ENCODE peak calls at places on chromosome 5, in seven cellular contexts. V is H1, X is IMR-90, R is mesendoderm, Y is H9, P is neuronal stem cell, L is mesenchymal stem cell. W is an unnamed sample.

GRCh38 chr5:85760519-85760918 is 857.2 kb upstream of the COX7C start:
- DNase-seq in V (no peak), X (no peak), R (no peak), Y (no peak), P (no peak), L (peak), W (no peak)

GRCh38 chr5:143968071-143968878 is 156.3 kb downstream of the HMHB1 start:
- DNase-seq in V (no peak), X (peak), R (peak), Y (no peak), P (peak), L (peak), W (peak)

GRCh38 chr5:41213340-41213739 is at the start of gene C6:
- DNase-seq in V (no peak), X (no peak), R (no peak), Y (no peak), P (no peak), L (no peak), W (no peak)

GRCh38 chr5:57889558-57889957 is 406.9 kb upstream of the ACTBL2 start:
- DNase-seq in V (no peak), X (peak), R (peak), Y (no peak), P (no peak), L (peak), W (peak)

GRCh38 chr5:113218906-113219517 is 215.8 kb downstream of the TSSK1B start:
- DNase-seq in V (no peak), X (no peak), R (no peak), Y (no peak), P (no peak), L (no peak), W (peak)

GRCh38 chr5:63963080-63963735 is 963 bp upstream of the HTR1A start:
- DNase-seq in V (peak), X (peak), R (peak), Y (peak), P (peak), L (peak), W (peak)

GRCh38 chr5:145829708-145830361 is 5.3 kb downstream of the PRELID2 start:
- DNase-seq in V (no peak), X (no peak), R (no peak), Y (no peak), P (no peak), L (no peak), W (no peak)

GRCh38 chr5:126364206-126364902 is 58.9 kb upstream of the GRAMD2B start:
- DNase-seq in V (no peak), X (peak), R (no peak), Y (no peak), P (no peak), L (no peak), W (peak)

GRCh38 chr5:103526164-103526915 is 36.2 kb downstream of the NUDT12 start:
- DNase-seq in V (no peak), X (no peak), R (no peak), Y (no peak), P (no peak), L (no peak), W (no peak)

GRCh38 chr5:134136221-134136631 is 21.7 kb downstream of the TCF7 start:
- DNase-seq in V (no peak), X (no peak), R (no peak), Y (peak), P (no peak), L (no peak), W (no peak)

GRCh38 chr5:78731884-78732283 is 83.3 kb upstream of the LHFPL2 start:
- DNase-seq in V (no peak), X (peak), R (peak), Y (no peak), P (no peak), L (peak), W (peak)

GRCh38 chr5:147223951-147224791 is 10.7 kb upstream of the STK32A start:
- DNase-seq in V (no peak), X (peak), R (peak), Y (no peak), P (peak), L (peak), W (peak)

DNA sequence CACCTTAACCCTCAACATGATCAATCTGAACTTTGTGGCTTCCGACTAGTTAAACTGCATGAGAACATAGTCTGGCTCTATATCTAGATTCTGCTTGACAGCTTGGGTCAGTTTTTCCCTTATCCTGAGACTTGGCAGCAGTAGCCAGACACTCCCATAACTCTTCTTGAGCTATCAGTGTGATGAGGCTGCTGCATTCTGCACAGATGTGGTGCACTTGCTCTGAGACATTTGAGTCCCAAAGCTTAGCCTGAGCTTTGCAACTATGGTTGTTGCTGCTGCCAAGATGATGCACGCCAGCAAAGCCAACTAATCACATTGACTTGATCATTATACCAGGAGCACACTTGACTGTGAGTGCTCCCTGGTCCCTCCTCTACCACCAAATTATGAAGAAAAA is 36.2 kb downstream of the MOCS2 start:
- DNase-seq in V (no peak), X (peak), R (no peak), Y (no peak), P (no peak), L (no peak), W (no peak)
- H2AK5ac ChIP-seq in V (no peak), X (no peak), R (no peak), Y (no peak), P (no peak), L (no peak), W (no peak)

DNA sequence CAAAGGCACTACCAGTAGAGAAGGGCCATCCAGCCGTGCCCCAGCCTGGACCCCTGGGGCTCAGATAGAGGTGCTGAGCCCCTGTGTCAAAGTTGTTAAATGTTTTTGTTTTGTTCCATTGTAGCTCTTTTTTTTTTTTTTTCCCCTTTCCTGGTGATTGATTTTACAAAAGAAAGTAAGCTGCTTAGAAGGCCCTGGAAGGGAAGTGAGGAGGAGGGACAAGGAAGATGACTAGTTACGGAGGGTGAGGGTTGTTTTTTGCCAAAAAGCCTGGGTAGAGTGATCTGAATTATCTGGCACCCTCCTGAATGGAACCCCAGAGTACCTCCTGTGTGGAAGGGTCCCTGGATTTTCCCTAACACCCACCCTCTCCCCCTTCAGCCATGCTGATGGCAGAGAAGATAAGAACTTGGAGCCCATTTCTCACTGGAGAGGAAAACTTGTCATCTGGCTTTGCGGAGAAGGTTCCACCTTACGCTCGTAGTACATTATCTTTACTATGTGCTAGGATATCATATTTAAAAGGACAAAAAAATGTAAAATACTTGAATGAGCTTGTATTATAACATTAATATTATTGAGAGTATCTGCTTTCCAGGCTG is 33.4 kb downstream of the FAXDC2 start:
- DNase-seq in V (no peak), X (no peak), R (no peak), Y (no peak), P (no peak), L (no peak), W (no peak)
- H4K8ac ChIP-seq in V (no peak), X (no peak), R (no peak), Y (no peak), P (no peak), L (no peak), W (no peak)

GRCh38 chr5:159910207-159910842 is 6.0 kb upstream of the ADRA1B start:
- DNase-seq in V (no peak), X (no peak), R (no peak), Y (no peak), P (no peak), L (no peak), W (no peak)
- H2AK5ac ChIP-seq in V (no peak), X (no peak), R (no peak), Y (no peak), P (no peak), L (no peak), W (no peak)

GRCh38 chr5:123283537-123283936 is 139.7 kb downstream of the CEP120 start:
- DNase-seq in V (no peak), X (no peak), R (no peak), Y (no peak), P (no peak), L (no peak), W (no peak)
- H4K8ac ChIP-seq in V (no peak), X (no peak), R (no peak), Y (no peak), P (no peak), L (no peak), W (no peak)

DNA sequence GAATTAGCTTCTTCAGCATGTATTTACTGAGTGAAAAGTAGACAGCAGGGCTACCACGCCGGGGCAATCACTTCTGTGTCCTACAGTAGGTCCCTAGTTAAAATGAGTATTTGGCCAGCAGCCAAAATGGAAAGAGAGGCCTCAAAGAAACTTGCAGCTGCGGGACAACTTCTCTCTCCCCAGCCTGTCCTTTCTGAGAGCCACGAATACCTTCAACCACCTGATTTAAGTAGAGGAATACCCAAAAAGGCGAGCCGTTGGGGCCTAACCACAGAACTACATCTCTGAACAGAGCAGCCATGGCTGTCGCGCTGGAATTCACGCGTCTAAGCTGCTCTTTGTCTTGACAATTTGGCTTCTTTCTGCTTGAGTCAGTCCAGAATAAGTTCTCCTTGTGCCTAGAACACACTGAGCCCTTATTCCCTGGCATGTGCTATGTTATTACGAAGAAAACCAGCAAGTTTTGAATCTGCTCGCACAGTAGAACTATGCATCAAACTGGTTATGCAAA is 43.8 kb upstream of the GOLPH3 start:
- DNase-seq in V (no peak), X (no peak), R (no peak), Y (no peak), P (no peak), L (peak), W (peak)
- H2AK5ac ChIP-seq in V (no peak), X (no peak), R (no peak), Y (no peak), P (no peak), L (no peak), W (no peak)

DNA sequence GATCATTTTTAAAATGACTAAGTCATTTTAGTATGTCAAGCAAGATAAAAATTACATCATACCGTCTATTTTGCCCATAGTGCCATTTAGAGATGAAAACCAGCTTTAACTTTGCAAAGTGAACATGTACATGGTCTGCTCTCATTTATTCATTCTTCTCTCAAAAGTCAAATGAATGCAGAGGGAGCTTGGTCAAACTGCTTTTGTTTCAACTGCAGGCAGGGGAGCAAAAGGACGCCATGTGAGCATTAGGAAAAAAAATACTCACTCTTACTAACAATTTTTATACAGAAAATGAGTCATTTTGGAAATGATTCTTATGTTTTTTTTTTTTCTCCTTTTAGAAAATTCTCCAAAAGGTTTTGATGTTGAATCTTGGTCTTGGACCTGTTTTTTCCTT is 15.7 kb downstream of the SCGB3A1 start:
- DNase-seq in V (no peak), X (peak), R (no peak), Y (no peak), P (no peak), L (no peak), W (no peak)
- H4K8ac ChIP-seq in V (no peak), X (no peak), R (no peak), Y (no peak), P (no peak), L (no peak), W (no peak)

GRCh38 chr5:61732796-61733195 is 400.7 kb downstream of the ZSWIM6 start:
- DNase-seq in V (no peak), X (no peak), R (no peak), Y (no peak), P (no peak), L (no peak), W (no peak)

GRCh38 chr5:61734966-61735365 is 402.9 kb downstream of the ZSWIM6 start:
- DNase-seq in V (no peak), X (no peak), R (no peak), Y (no peak), P (no peak), L (no peak), W (no peak)

GRCh38 chr5:61735531-61735930 is 403.5 kb downstream of the ZSWIM6 start:
- DNase-seq in V (no peak), X (no peak), R (no peak), Y (no peak), P (no peak), L (no peak), W (no peak)

GRCh38 chr5:61732376-61732775 is 400.3 kb downstream of the ZSWIM6 start:
- DNase-seq in V (no peak), X (no peak), R (peak), Y (no peak), P (no peak), L (no peak), W (no peak)

GRCh38 chr5:61734001-61734400 is 401.9 kb downstream of the ZSWIM6 start:
- DNase-seq in V (no peak), X (no peak), R (no peak), Y (no peak), P (no peak), L (no peak), W (no peak)
- H2AK5ac ChIP-seq in V (no peak), X (no peak), R (no peak), Y (no peak), P (no peak), L (no peak), W (no peak)

GRCh38 chr5:66769030-66769733 is 173.0 kb downstream of the MAST4 start:
- DNase-seq in V (no peak), X (no peak), R (no peak), Y (no peak), P (no peak), L (no peak), W (no peak)

GRCh38 chr5:66769839-66770617 is 173.8 kb downstream of the MAST4 start:
- DNase-seq in V (peak), X (no peak), R (peak), Y (peak), P (peak), L (peak), W (no peak)
- H4K8ac ChIP-seq in V (no peak), X (no peak), R (no peak), Y (no peak), P (no peak), L (no peak), W (no peak)

W was measured in trophoblast cell.